ENCODE peak calls at places on chromosome 18, in seven cellular contexts. O, Q, S, T, N, U and A are unnamed samples.

GRCh38 chr18:274313-274712 is 6.5 kb upstream of the THOC1 start:
- DNase-seq in O (no peak), Q (no peak), S (no peak), T (no peak), N (no peak), U (no peak), A (no peak)

GRCh38 chr18:50674307-50674706 is 114.4 kb downstream of the MAPK4 start:
- DNase-seq in O (no peak), Q (no peak), S (no peak), T (no peak), N (no peak), U (no peak), A (no peak)

GRCh38 chr18:33749831-33750230 is 171.8 kb downstream of the ASXL3 start:
- DNase-seq in O (no peak), Q (no peak), S (no peak), T (no peak), N (no peak), U (no peak), A (no peak)

GRCh38 chr18:24009651-24010333 is 4.8 kb upstream of the TTC39C start:
- DNase-seq in O (no peak), Q (no peak), S (no peak), T (no peak), N (no peak), U (no peak), A (no peak)

GRCh38 chr18:50131591-50131990 is 63.4 kb downstream of the MYO5B start:
- DNase-seq in O (no peak), Q (peak), S (no peak), T (no peak), N (no peak), U (no peak), A (peak)

GRCh38 chr18:67463829-67464228 is 52.7 kb downstream of the DSEL start:
- DNase-seq in O (no peak), Q (no peak), S (no peak), T (peak), N (no peak), U (no peak), A (peak)

GRCh38 chr18:62331581-62332436 is 6.7 kb downstream of the TNFRSF11A start:
- DNase-seq in O (no peak), Q (peak), S (no peak), T (peak), N (no peak), U (no peak), A (peak)

GRCh38 chr18:37554399-37554787 is 11.2 kb downstream of the CELF4 start:
- DNase-seq in O (no peak), Q (no peak), S (no peak), T (no peak), N (no peak), U (no peak), A (no peak)

GRCh38 chr18:23588836-23589560 is 2.7 kb upstream of the NPC1 start:
- DNase-seq in O (peak), Q (no peak), S (no peak), T (peak), N (no peak), U (no peak), A (peak)

GRCh38 chr18:56124186-56124585 is 514.2 kb downstream of the TXNL1 start:
- DNase-seq in O (peak), Q (peak), S (no peak), T (peak), N (no peak), U (no peak), A (peak)

GRCh38 chr18:11857177-11857887 is 6.1 kb downstream of the CHMP1B start:
- DNase-seq in O (peak), Q (peak), S (no peak), T (peak), N (no peak), U (no peak), A (peak)

GRCh38 chr18:29218101-29218500 is 1041.2 kb upstream of the CDH2 start:
- DNase-seq in O (peak), Q (no peak), S (no peak), T (no peak), N (no peak), U (no peak), A (no peak)

GRCh38 chr18:36331541-36331971 is 34.0 kb downstream of the FHOD3 start:
- DNase-seq in O (no peak), Q (no peak), S (no peak), T (no peak), N (no peak), U (no peak), A (no peak)

GRCh38 chr18:51624311-51624710 is 426.8 kb upstream of the MEX3C start:
- DNase-seq in O (no peak), Q (no peak), S (no peak), T (no peak), N (no peak), U (no peak), A (no peak)

GRCh38 chr18:78825168-78825567 is 154.4 kb upstream of the SALL3 start:
- DNase-seq in O (no peak), Q (no peak), S (no peak), T (no peak), N (no peak), U (no peak), A (no peak)

GRCh38 chr18:79789901-79790885 is 7.5 kb upstream of the KCNG2 start:
- DNase-seq in O (no peak), Q (no peak), S (no peak), T (peak), N (no peak), U (no peak), A (no peak)

GRCh38 chr18:28164772-28165483 is 12.0 kb downstream of the CDH2 start:
- DNase-seq in O (peak), Q (no peak), S (no peak), T (no peak), N (no peak), U (no peak), A (no peak)

GRCh38 chr18:46452820-46453219 is 204.2 kb downstream of the LOXHD1 start:
- DNase-seq in O (peak), Q (peak), S (no peak), T (peak), N (no peak), U (no peak), A (peak)

GRCh38 chr18:23259701-23260661 is 124.7 kb downstream of the CABLES1 start:
- DNase-seq in O (peak), Q (peak), S (no peak), T (peak), N (no peak), U (peak), A (peak)

GRCh38 chr18:8084160-8084559 is 517.0 kb downstream of the PTPRM start:
- DNase-seq in O (peak), Q (peak), S (no peak), T (peak), N (no peak), U (no peak), A (peak)

GRCh38 chr18:33901894-33902512 is 322.7 kb downstream of the NOL4 start:
- DNase-seq in O (no peak), Q (no peak), S (no peak), T (no peak), N (no peak), U (no peak), A (no peak)

GRCh38 chr18:40414155-40414754 is 1540.8 kb upstream of the PIK3C3 start:
- DNase-seq in O (peak), Q (no peak), S (no peak), T (peak), N (no peak), U (no peak), A (peak)

GRCh38 chr18:78587626-78588600 is 391.7 kb upstream of the SALL3 start:
- DNase-seq in O (no peak), Q (no peak), S (no peak), T (no peak), N (no peak), U (no peak), A (no peak)

GRCh38 chr18:3345452-3345851 is 83.5 kb downstream of the MYL12B start:
- DNase-seq in O (peak), Q (no peak), S (no peak), T (peak), N (no peak), U (no peak), A (no peak)

GRCh38 chr18:37298816-37299215 is 266.8 kb downstream of the CELF4 start:
- DNase-seq in O (no peak), Q (no peak), S (no peak), T (no peak), N (no peak), U (no peak), A (no peak)

GRCh38 chr18:48033770-48034650 is 103.6 kb upstream of the SMAD2 start:
- DNase-seq in O (peak), Q (no peak), S (no peak), T (no peak), N (no peak), U (no peak), A (no peak)

GRCh38 chr18:78828131-78828530 is 151.5 kb upstream of the SALL3 start:
- DNase-seq in O (no peak), Q (no peak), S (no peak), T (no peak), N (no peak), U (no peak), A (no peak)

GRCh38 chr18:5746844-5747243 is 148.5 kb downstream of the TMEM200C start:
- DNase-seq in O (no peak), Q (peak), S (no peak), T (no peak), N (no peak), U (no peak), A (no peak)